ENCODE peak calls at places on chromosomes 2 and 18, in four cellular contexts. A is SJSA1; Y is upper lobe of left lung; K is CD4-positive, alpha-beta memory T cell. B is an unnamed sample.

GRCh38 chr2:232900811-232901701 is 31.0 kb downstream of the SNORC start:
- DNase-seq in A (no peak), Y (no peak), K (no peak), B (peak; percentile 69)

GRCh38 chr2:96533292-96534073 is 3.1 kb upstream of the ARID5A start:
- DNase-seq in A (peak; percentile 37), Y (peak; percentile 92), K (no peak), B (peak; percentile 69)

GRCh38 chr2:111622859-111623258 is 261.1 kb downstream of the ANAPC1 start:
- DNase-seq in A (no peak), Y (no peak), K (no peak), B (no peak)

GRCh38 chr2:173397539-173397938 is 42.9 kb downstream of the CDCA7 start:
- DNase-seq in A (no peak), Y (no peak), K (no peak), B (no peak)

GRCh38 chr2:25279091-25279651 is 62.6 kb downstream of the DNMT3A start:
- DNase-seq in A (no peak), Y (peak; percentile 83), K (no peak), B (peak; percentile 79)

GRCh38 chr2:241019441-241020139 is 21.2 kb downstream of the SNED1 start:
- DNase-seq in A (no peak), Y (no peak), K (no peak), B (no peak)

GRCh38 chr2:237874585-237875161 is 15.2 kb downstream of the RAMP1 start:
- DNase-seq in A (peak; percentile 49), Y (no peak), K (no peak), B (no peak)

GRCh38 chr2:9637330-9637729 is 6.5 kb upstream of the YWHAQ start:
- DNase-seq in A (peak; percentile 76), Y (no peak), K (no peak), B (no peak)

GRCh38 chr18:623760-624620 is 27.2 kb downstream of the CLUL1 start:
- DNase-seq in A (peak; percentile 41), Y (peak; percentile 72), K (peak; percentile 30), B (peak; percentile 82)

GRCh38 chr2:75035444-75036353 is 77.3 kb downstream of the POLE4 start:
- DNase-seq in A (no peak), Y (no peak), K (no peak), B (no peak)

GRCh38 chr2:46136481-46136880 is 160.7 kb upstream of the EPAS1 start:
- DNase-seq in A (no peak), Y (no peak), K (no peak), B (no peak)

GRCh38 chr2:109635426-109636289 is 21.5 kb downstream of the SOWAHC start:
- DNase-seq in A (no peak), Y (no peak), K (no peak), B (peak; percentile 37)

GRCh38 chr2:233385489-233386044 is 31.3 kb downstream of the DGKD start:
- DNase-seq in A (no peak), Y (no peak), K (no peak), B (no peak)

GRCh38 chr2:241234066-241234790 is 45.8 kb downstream of the ANO7 start:
- DNase-seq in A (no peak), Y (no peak), K (no peak), B (no peak)

GRCh38 chr18:23106575-23106974 is 28.7 kb upstream of the CABLES1 start:
- DNase-seq in A (peak; percentile 98), Y (no peak), K (no peak), B (peak; percentile 43)

GRCh38 chr2:196274387-196274809 is 103.0 kb upstream of the STK17B start:
- DNase-seq in A (peak; percentile 65), Y (no peak), K (peak; percentile 28), B (no peak)

GRCh38 chr2:20334645-20335203 is 15.9 kb downstream of the PUM2 start:
- DNase-seq in A (no peak), Y (no peak), K (no peak), B (no peak)

GRCh38 chr18:69874058-69874457 is 73.6 kb downstream of the CD226 start:
- DNase-seq in A (no peak), Y (no peak), K (no peak), B (no peak)

GRCh38 chr2:200129756-200130462 is 174.5 kb downstream of the MAIP1 start:
- DNase-seq in A (no peak), Y (no peak), K (no peak), B (no peak)

GRCh38 chr2:158359846-158360245 is 96.7 kb downstream of the CCDC148 start:
- DNase-seq in A (peak; percentile 66), Y (no peak), K (no peak), B (no peak)

GRCh38 chr2:32702303-32703064 is 74.6 kb downstream of the TTC27 start:
- DNase-seq in A (no peak), Y (no peak), K (no peak), B (no peak)

GRCh38 chr2:133497261-133497893 is 70.9 kb downstream of the NCKAP5 start:
- DNase-seq in A (no peak), Y (no peak), K (no peak), B (no peak)

GRCh38 chr2:18585526-18585925 is 3.8 kb downstream of the NT5C1B start:
- DNase-seq in A (no peak), Y (no peak), K (no peak), B (no peak)

GRCh38 chr2:197239434-197239833 is 71.1 kb downstream of the ANKRD44 start:
- DNase-seq in A (no peak), Y (no peak), K (no peak), B (no peak)

GRCh38 chr2:215598376-215598975 is 162.6 kb upstream of the FN1 start:
- DNase-seq in A (no peak), Y (no peak), K (no peak), B (no peak)

GRCh38 chr18:65876310-65876709 is 125.5 kb downstream of the CDH7 start:
- DNase-seq in A (no peak), Y (no peak), K (no peak), B (no peak)

GRCh38 chr18:515838-516237 is 15.3 kb upstream of the COLEC12 start:
- DNase-seq in A (peak; percentile 87), Y (no peak), K (no peak), B (no peak)

GRCh38 chr2:129297430-129297829 is 682.0 kb upstream of the RAB6C start:
- DNase-seq in A (no peak), Y (no peak), K (no peak), B (no peak)

GRCh38 chr2:75523313-75524275 is 37.1 kb downstream of the EVA1A start:
- DNase-seq in A (peak; percentile 72), Y (no peak), K (no peak), B (no peak)

DNA sequence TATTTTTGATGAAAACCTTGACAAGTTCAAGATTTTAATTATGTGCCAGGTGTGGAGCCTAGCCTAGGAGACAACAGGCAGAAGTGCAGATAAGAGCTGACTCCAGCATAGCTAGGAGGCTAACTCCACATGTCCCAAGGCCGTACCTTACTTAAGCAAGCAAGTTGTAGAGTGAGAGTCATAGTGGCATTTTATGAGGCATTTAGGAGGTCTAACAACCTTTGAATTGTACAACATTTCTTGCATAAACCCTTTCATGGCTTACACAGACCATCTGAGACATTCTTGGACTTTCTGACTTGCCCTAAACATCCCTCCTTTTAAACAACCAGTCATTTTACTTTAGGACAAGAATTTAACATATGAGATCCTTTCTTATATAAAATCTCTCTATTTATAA is 8.3 kb upstream of the SUCLG1 start:
- DNase-seq in A (no peak), Y (no peak), K (no peak), B (no peak)
- H3K9me3 ChIP-seq in A (peaks cover 17% of the 10 kb centered on the region), Y (no peaks in the 10 kb centered on the region), K (no peaks in the 10 kb centered on the region), B (no peaks in the 10 kb centered on the region)

GRCh38 chr2:202681688-202682205 is 47.0 kb downstream of the FAM117B start:
- DNase-seq in A (no peak), Y (no peak), K (no peak), B (no peak)
- H3K9me3 ChIP-seq in A (peaks cover 4% of the 10 kb centered on the region), Y (no peaks in the 10 kb centered on the region), K (no peaks in the 10 kb centered on the region), B (no peaks in the 10 kb centered on the region)

GRCh38 chr18:79890638-79891037 is 60.8 kb downstream of the SLC66A2 start:
- DNase-seq in A (no peak), Y (no peak), K (no peak), B (no peak)
- H3K9me3 ChIP-seq in A (peaks cover 10% of the 10 kb centered on the region), Y (peaks cover 10% of the 10 kb centered on the region), K (no peaks in the 10 kb centered on the region), B (no peaks in the 10 kb centered on the region)

DNA sequence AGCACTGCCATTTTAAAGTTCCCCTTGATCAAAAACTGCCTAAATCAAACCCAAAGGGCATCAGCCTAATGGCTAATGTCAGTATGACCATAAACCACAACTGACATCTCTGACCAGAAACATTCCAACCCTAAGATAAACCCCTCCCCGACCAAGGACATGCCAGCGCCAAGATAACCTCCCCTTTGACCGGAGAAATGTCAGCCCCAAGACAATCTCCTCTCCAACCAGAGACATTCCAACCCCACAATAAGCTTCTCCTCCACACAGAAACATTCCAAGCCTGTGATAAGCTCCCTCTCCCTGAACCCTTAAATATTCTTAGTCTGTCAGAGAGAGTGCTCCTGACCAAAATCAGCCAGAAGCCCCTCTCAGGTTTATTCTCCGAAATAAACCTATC is 188.3 kb upstream of the MSH6 start:
- DNase-seq in A (no peak), Y (no peak), K (no peak), B (no peak)
- H3K9me3 ChIP-seq in A (no peaks in the 10 kb centered on the region), Y (no peaks in the 10 kb centered on the region), K (no peaks in the 10 kb centered on the region), B (no peaks in the 10 kb centered on the region)

GRCh38 chr2:83665154-83665553 is 793.9 kb downstream of the SUCLG1 start:
- DNase-seq in A (no peak), Y (no peak), K (no peak), B (no peak)

GRCh38 chr2:83665894-83666293 is 793.2 kb downstream of the SUCLG1 start:
- DNase-seq in A (no peak), Y (no peak), K (no peak), B (no peak)
- H3K9me3 ChIP-seq in A (no peaks in the 10 kb centered on the region), Y (no peaks in the 10 kb centered on the region), K (no peaks in the 10 kb centered on the region), B (no peaks in the 10 kb centered on the region)

GRCh38 chr2:228533156-228533555 is 351.7 kb upstream of the SPHKAP start:
- DNase-seq in A (no peak), Y (no peak), K (no peak), B (no peak)
- H3K9me3 ChIP-seq in A (peaks cover 5% of the 10 kb centered on the region), Y (no peaks in the 10 kb centered on the region), K (no peaks in the 10 kb centered on the region), B (no peaks in the 10 kb centered on the region)

DNA sequence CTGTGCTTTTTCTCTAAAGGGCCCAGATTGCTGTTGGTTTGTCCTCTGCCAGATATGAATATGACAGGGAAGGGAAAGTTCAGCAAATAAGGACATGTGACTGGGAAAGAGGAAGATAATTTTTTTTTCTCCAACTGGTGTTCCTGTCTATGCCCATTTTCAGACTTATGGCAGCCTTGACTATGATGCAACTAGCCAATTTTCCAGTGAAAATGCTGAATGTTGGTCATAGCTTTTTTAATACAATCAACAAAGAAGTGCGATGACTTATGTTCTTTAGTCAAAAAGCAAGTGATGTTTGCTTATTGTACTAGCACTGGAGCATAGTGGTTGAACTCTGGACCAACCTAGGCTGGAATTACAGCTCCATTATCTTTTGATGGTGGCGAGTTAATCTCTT is 7.7 kb downstream of the MDH1 start:
- DNase-seq in A (no peak), Y (no peak), K (no peak), B (no peak)
- H3K9me3 ChIP-seq in A (no peaks in the 10 kb centered on the region), Y (no peaks in the 10 kb centered on the region), K (no peaks in the 10 kb centered on the region), B (no peaks in the 10 kb centered on the region)

B was measured in adrenal gland.